ENCODE peak calls at places on chromosomes 5 and 9, in six cellular contexts. D, T, G, I, P and B are unnamed samples. For H3K4me1, the result is how much of the 10 kb centered on the place peaks cover.

GRCh38 chr9:18473551-18474279 is at the start of gene ADAMTSL1:
- DNase-seq in D (no peak), I (peak), G (no peak), P (peak), T (no peak), B (no peak)

GRCh38 chr9:69768716-69769115 is 8.9 kb upstream of the PTAR1 start:
- DNase-seq in T (no peak), D (no peak), G (no peak), P (no peak), I (no peak), B (no peak)

GRCh38 chr5:143932584-143932983 is 120.6 kb downstream of the HMHB1 start:
- DNase-seq in T (no peak), G (no peak), P (no peak), D (no peak), I (no peak), B (no peak)

GRCh38 chr5:56914678-56915077 is 5.3 kb downstream of the SETD9 start:
- DNase-seq in G (no peak), T (no peak), I (no peak), P (no peak), D (no peak), B (no peak)

GRCh38 chr9:115213777-115214428 is 95.9 kb upstream of the TNC start:
- DNase-seq in P (no peak), I (peak), G (no peak), D (no peak), T (no peak), B (peak)

GRCh38 chr5:122999947-123000563 is 36.5 kb downstream of the PPIC start:
- DNase-seq in P (peak), D (peak), T (peak), G (no peak), I (peak), B (peak)

GRCh38 chr5:148623741-148624140 is 30.6 kb downstream of the HTR4 start:
- DNase-seq in D (no peak), G (no peak), T (peak), P (no peak), I (peak), B (peak)

GRCh38 chr9:76560481-76560891 is 101.5 kb downstream of the GCNT1 start:
- DNase-seq in T (no peak), I (peak), G (no peak), P (no peak), D (no peak), B (no peak)

GRCh38 chr9:114291064-114291474 is 31.8 kb upstream of the ORM1 start:
- DNase-seq in G (peak), D (peak), T (peak), P (peak), I (peak), B (peak)

GRCh38 chr5:36624277-36624676 is 17.9 kb downstream of the SLC1A3 start:
- DNase-seq in T (no peak), I (no peak), P (no peak), D (no peak), G (no peak), B (no peak)

GRCh38 chr5:27911216-27911615 is 872.8 kb upstream of the CDH9 start:
- DNase-seq in T (no peak), D (peak), G (no peak), I (no peak), P (no peak), B (peak)

GRCh38 chr5:1537166-1538154 is 13.7 kb upstream of the LPCAT1 start:
- DNase-seq in P (no peak), I (no peak), G (no peak), D (no peak), T (no peak), B (no peak)

GRCh38 chr9:37639109-37639748 is 11.5 kb upstream of the FRMPD1 start:
- DNase-seq in D (no peak), T (no peak), G (no peak), P (no peak), I (no peak), B (no peak)

GRCh38 chr9:17003576-17004240 is 131.1 kb upstream of the CNTLN start:
- DNase-seq in D (no peak), G (no peak), P (no peak), T (no peak), I (no peak), B (peak)

GRCh38 chr5:32523625-32524024 is 61.7 kb upstream of the SUB1 start:
- DNase-seq in I (no peak), P (peak), D (peak), T (no peak), G (no peak), B (peak)

GRCh38 chr9:111598730-111599091 is 736 bp downstream of the PTGR1 start:
- DNase-seq in G (no peak), D (peak), I (peak), P (no peak), T (no peak), B (peak)

GRCh38 chr9:89375181-89375760 is 57.0 kb downstream of the SECISBP2 start:
- DNase-seq in T (no peak), P (no peak), G (peak), D (no peak), I (no peak), B (peak)

GRCh38 chr9:81825831-81826540 is 102.2 kb upstream of the SPATA31D4 start:
- DNase-seq in I (no peak), G (no peak), T (no peak), D (no peak), P (no peak), B (peak)

GRCh38 chr5:120463026-120463770 is 902 bp upstream of the PRR16 start:
- DNase-seq in P (no peak), D (no peak), T (no peak), I (no peak), G (no peak), B (no peak)

GRCh38 chr5:124330595-124330994 is 415.8 kb downstream of the ZNF608 start:
- DNase-seq in G (no peak), P (no peak), T (no peak), D (no peak), I (no peak), B (peak)

GRCh38 chr9:115845648-115846312 is 307.8 kb upstream of the PAPPA start:
- DNase-seq in I (peak), T (no peak), P (no peak), D (no peak), G (no peak), B (peak)

GRCh38 chr9:127847155-127847463 is 7.3 kb downstream of the ENG start:
- DNase-seq in I (no peak), D (no peak), T (no peak), P (no peak), G (no peak), B (no peak)

GRCh38 chr5:180558232-180558631 is 33.1 kb downstream of the SCGB3A1 start:
- DNase-seq in D (no peak), G (no peak), I (no peak), T (no peak), P (peak), B (no peak)

GRCh38 chr9:82923410-82924242 is 139.3 kb downstream of the RASEF start:
- DNase-seq in D (peak), G (no peak), T (no peak), I (peak), P (no peak), B (no peak)

GRCh38 chr5:139847790-139848507 is 52.3 kb downstream of the PSD2 start:
- DNase-seq in D (no peak), P (peak), G (no peak), I (peak), T (no peak), B (no peak)

GRCh38 chr9:134065720-134066419 is 2.0 kb downstream of the BRD3 start:
- DNase-seq in T (no peak), I (peak), D (peak), G (peak), P (no peak), B (peak)

DNA sequence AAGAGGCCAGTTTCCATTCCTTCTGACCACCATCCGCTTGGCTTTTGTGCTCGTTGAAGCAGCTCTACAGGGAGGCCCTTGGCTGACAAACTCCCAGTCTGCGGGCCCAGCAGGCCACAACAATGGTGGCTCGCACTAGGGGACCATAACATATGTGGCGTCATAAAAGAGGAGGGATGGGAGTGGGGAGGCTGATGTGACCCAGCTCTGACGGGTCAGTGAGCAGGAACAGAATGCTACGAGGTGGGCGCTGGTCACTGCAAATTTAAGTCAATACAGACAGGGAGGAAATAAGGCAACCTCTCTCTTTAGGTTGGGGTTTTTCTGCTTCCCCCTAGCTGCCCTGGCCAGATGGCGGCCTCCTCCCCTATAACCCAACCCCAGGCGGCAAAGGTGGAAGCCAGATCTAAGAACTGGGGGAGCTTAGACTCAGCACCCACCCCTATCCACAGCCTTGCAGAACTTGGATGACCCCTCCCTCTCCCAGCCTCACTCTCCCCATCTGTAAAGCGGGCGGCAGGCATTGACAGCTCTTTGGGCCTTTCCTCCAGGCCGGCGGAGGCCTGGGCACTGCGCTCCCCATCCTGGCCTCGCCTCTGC is 778 bp downstream of the FRRS1L start:
- DNase-seq in D (no peak), I (no peak), G (no peak), P (peak), T (no peak), B (no peak)
- TF ChIP-seq EZH2 in D (no peak), I (no peak), G (no peak), P (no peak), T (no peak), B (no peak)

GRCh38 chr9:129319076-129319937 is 141.2 kb upstream of the IER5L start:
- DNase-seq in P (no peak), G (no peak), I (no peak), D (no peak), T (no peak), B (no peak)

GRCh38 chr9:129322022-129322621 is 144.1 kb upstream of the IER5L start:
- DNase-seq in D (no peak), I (no peak), P (no peak), G (no peak), T (no peak), B (no peak)

GRCh38 chr9:129321511-129322021 is 143.5 kb upstream of the IER5L start:
- DNase-seq in P (no peak), I (no peak), D (no peak), T (no peak), G (no peak), B (no peak)

GRCh38 chr9:129319938-129320481 is 141.9 kb upstream of the IER5L start:
- DNase-seq in G (no peak), D (no peak), T (no peak), I (no peak), P (peak), B (no peak)

DNA sequence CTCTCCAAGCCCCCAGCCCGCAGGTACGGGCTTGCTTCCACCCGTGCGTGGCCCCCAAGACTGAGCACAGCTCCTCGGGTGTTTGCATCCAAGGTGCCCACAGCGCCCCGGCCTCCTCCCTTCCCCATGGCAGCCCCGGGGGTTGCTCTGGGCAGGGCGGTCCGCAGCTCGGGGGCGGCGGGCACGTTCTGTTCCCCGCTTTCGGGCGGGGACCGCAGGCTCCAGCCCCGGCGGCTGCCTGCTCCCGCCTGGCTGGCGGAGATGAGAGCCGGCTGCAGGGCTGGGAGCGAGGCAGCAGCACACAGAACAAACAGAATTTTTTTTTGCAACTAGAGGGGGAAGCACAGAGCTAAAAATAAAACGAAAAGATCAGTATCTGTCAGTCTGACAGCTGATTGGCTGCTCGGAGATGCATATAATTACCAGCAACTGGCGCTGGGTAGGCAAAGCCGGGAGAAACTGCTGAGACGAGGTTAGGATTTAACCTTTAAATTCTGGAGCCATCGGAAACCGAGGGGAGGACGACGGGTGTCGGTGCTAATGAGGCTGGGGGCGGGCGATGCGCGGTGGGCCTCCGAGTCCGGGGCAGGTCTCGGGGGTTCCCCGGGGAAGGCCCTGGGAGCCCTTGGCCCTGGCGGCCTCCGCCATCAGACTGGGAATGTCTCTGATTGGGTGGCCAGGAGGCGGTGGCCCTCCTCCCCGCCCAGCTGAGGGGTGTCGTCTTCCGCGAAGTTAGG is 142.7 kb upstream of the IER5L start:
- DNase-seq in P (peak), G (peak), D (peak), I (peak), T (no peak), B (peak)
- H3K4me3 ChIP-seq in P (peak), G (no peak), D (no peak), I (no peak), T (no peak), B (peak)

DNA sequence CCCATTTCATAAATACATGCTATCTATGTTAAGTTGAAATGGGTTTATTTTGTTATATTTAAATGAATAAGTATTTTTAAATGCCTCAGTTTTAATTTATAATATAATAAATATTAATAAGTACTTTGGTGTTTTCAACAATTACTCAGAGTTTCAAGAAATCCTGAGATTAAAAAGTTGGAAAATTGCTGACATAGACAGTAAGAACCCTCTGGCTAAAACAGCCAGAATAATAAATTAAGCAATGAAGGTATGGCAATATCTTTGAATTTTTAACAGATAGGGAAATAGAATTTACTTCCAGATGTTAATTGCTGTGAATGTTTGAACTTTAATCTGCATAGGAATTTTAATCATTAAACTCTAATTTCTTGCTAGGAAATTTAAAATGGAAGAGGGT is 83.6 kb downstream of the ZNF622 start:
- DNase-seq in G (no peak), D (no peak), I (no peak), P (no peak), T (no peak), B (no peak)
- H3K4me1 ChIP-seq in G (under half), D (under half), I (under half), P (under half), T (under half), B (under half)

GRCh38 chr9:110255417-110256141 is 728 bp downstream of the TXN start:
- DNase-seq in D (peak), G (peak), I (peak), T (no peak), P (peak), B (peak)

GRCh38 chr9:110257097-110257955 is 1.0 kb upstream of the TXN start:
- DNase-seq in I (peak), T (no peak), D (peak), G (peak), P (peak), B (no peak)

GRCh38 chr9:110257971-110258370 is 1.7 kb upstream of the TXN start:
- DNase-seq in P (no peak), T (no peak), G (no peak), I (no peak), D (no peak), B (no peak)

GRCh38 chr9:110256142-110256391 is 240 bp downstream of the TXN start:
- DNase-seq in D (no peak), I (no peak), P (no peak), G (no peak), T (no peak), B (no peak)

GRCh38 chr9:110256392-110257096 is at the start of gene TXN:
- DNase-seq in P (peak), G (peak), D (peak), I (peak), T (peak), B (peak)
- TF ChIP-seq EZH2 in P (no peak), G (no peak), D (no peak), I (no peak), T (no peak), B (no peak)

GRCh38 chr5:128234928-128235641 is 151.5 kb downstream of the SLC12A2 start:
- DNase-seq in I (no peak), T (no peak), D (no peak), G (no peak), P (no peak), B (no peak)

GRCh38 chr5:128241071-128241695 is 157.6 kb downstream of the SLC12A2 start:
- DNase-seq in I (no peak), T (no peak), P (no peak), D (no peak), G (no peak), B (no peak)

GRCh38 chr5:128236334-128236733 is 152.8 kb downstream of the SLC12A2 start:
- DNase-seq in P (no peak), G (no peak), D (no peak), I (no peak), T (no peak), B (no peak)

GRCh38 chr5:128237504-128237903 is 153.9 kb downstream of the SLC12A2 start:
- DNase-seq in I (peak), P (no peak), D (no peak), G (no peak), T (no peak), B (no peak)

GRCh38 chr5:128237000-128237399 is 153.4 kb downstream of the SLC12A2 start:
- DNase-seq in T (no peak), G (no peak), D (no peak), P (no peak), I (no peak), B (no peak)
- H3K4me3 ChIP-seq in T (no peak), G (no peak), D (no peak), P (no peak), I (no peak), B (no peak)

GRCh38 chr5:178993955-178994579 is 1.1 kb downstream of the GRM6 start:
- DNase-seq in D (no peak), G (no peak), I (no peak), P (peak), T (no peak), B (no peak)
- H3K4me1 ChIP-seq in D (under half), G (under half), I (under half), P (under half), T (under half), B (under half)

GRCh38 chr5:115265220-115265619 is 2.5 kb upstream of the PGGT1B start:
- DNase-seq in P (no peak), D (no peak), T (no peak), I (no peak), G (no peak), B (no peak)

GRCh38 chr5:115271295-115272060 is 8.8 kb upstream of the PGGT1B start:
- DNase-seq in T (no peak), I (no peak), G (no peak), P (no peak), D (no peak), B (no peak)

GRCh38 chr5:115272297-115272958 is 9.8 kb upstream of the PGGT1B start:
- DNase-seq in I (no peak), D (no peak), P (no peak), G (no peak), T (no peak), B (no peak)

GRCh38 chr5:115264786-115265185 is 2.1 kb upstream of the PGGT1B start:
- DNase-seq in G (no peak), D (no peak), I (no peak), P (no peak), T (no peak), B (no peak)

GRCh38 chr5:115267617-115268016 is 4.9 kb upstream of the PGGT1B start:
- DNase-seq in T (no peak), G (no peak), D (no peak), I (no peak), P (no peak), B (peak)
- TF ChIP-seq EZH2 in T (no peak), G (no peak), D (no peak), I (no peak), P (no peak), B (no peak)

DNA sequence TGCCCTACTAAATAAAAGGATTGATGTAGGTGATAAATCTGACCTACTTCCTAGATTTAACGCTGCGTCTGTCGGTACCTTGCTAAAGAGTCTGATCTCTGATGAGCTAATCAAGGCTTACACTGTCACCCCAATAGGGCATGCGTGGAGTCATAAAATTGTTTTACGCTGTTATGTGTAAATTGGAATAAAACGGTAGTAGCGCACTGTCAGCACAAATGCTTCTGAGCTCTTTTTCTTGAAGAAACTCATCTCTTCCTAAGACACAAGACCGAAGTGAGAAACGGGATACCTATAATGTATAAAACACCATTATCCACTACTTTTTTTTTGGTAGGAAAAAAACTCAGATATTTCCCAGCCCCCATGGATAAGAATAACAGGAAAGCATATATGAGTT is 2106.2 kb upstream of the WWC1 start:
- DNase-seq in D (no peak), G (no peak), I (no peak), T (no peak), P (peak), B (no peak)
- H3K4me3 ChIP-seq in D (no peak), G (no peak), I (no peak), T (no peak), P (no peak), B (no peak)